ENCODE peak calls at places on chromosomes 16 and 17, in seven cellular contexts. One of them, this sample, is unnamed. For H3K4me1 and H3K9me3, the result is how much of the 10 kb centered on the place peaks cover.

GRCh38 chr17:75506888-75507287 is 8.4 kb downstream of the CASKIN2 start:
- DNase-seq in MM.1S: no peak
- DNase-seq in left lung: no peak
- DNase-seq in ascending aorta: no peak
- DNase-seq in mammary epithelial cell: no peak
- DNase-seq in CD8-positive, alpha-beta memory T cell: no peak
- DNase-seq in naive thymus-derived CD4-positive, alpha-beta T cell: no peak
- DNase-seq in this sample: no peak

GRCh38 chr17:41063449-41063848 is 2.2 kb downstream of the KRTAP2-4 start:
- DNase-seq in MM.1S: no peak
- DNase-seq in left lung: no peak
- DNase-seq in ascending aorta: no peak
- DNase-seq in mammary epithelial cell: no peak
- DNase-seq in CD8-positive, alpha-beta memory T cell: no peak
- DNase-seq in naive thymus-derived CD4-positive, alpha-beta T cell: no peak
- DNase-seq in this sample: no peak

GRCh38 chr16:29665294-29666077 is 2.4 kb downstream of the SPN start:
- DNase-seq in MM.1S: no peak
- DNase-seq in left lung: no peak
- DNase-seq in ascending aorta: no peak
- DNase-seq in mammary epithelial cell: no peak
- DNase-seq in CD8-positive, alpha-beta memory T cell: peak
- DNase-seq in naive thymus-derived CD4-positive, alpha-beta T cell: peak
- DNase-seq in this sample: no peak

GRCh38 chr17:33046361-33047255 is 55.0 kb downstream of the SPACA3 start:
- DNase-seq in MM.1S: no peak
- DNase-seq in left lung: no peak
- DNase-seq in ascending aorta: no peak
- DNase-seq in mammary epithelial cell: no peak
- DNase-seq in CD8-positive, alpha-beta memory T cell: no peak
- DNase-seq in naive thymus-derived CD4-positive, alpha-beta T cell: no peak
- DNase-seq in this sample: no peak

GRCh38 chr16:72873853-72874252 is 174.1 kb downstream of the ZFHX3 start:
- DNase-seq in MM.1S: no peak
- DNase-seq in left lung: no peak
- DNase-seq in ascending aorta: no peak
- DNase-seq in mammary epithelial cell: no peak
- DNase-seq in CD8-positive, alpha-beta memory T cell: no peak
- DNase-seq in naive thymus-derived CD4-positive, alpha-beta T cell: no peak
- DNase-seq in this sample: no peak

GRCh38 chr16:20192801-20193200 is 119.1 kb upstream of the GPR139 start:
- DNase-seq in MM.1S: no peak
- DNase-seq in left lung: no peak
- DNase-seq in ascending aorta: no peak
- DNase-seq in mammary epithelial cell: no peak
- DNase-seq in CD8-positive, alpha-beta memory T cell: no peak
- DNase-seq in naive thymus-derived CD4-positive, alpha-beta T cell: no peak
- DNase-seq in this sample: no peak

GRCh38 chr16:87780385-87780989 is 14.7 kb upstream of the KLHDC4 start:
- DNase-seq in MM.1S: peak
- DNase-seq in left lung: peak
- DNase-seq in ascending aorta: no peak
- DNase-seq in mammary epithelial cell: peak
- DNase-seq in CD8-positive, alpha-beta memory T cell: peak
- DNase-seq in naive thymus-derived CD4-positive, alpha-beta T cell: peak
- DNase-seq in this sample: no peak

GRCh38 chr16:4052801-4053662 is 63.2 kb downstream of the ADCY9 start:
- DNase-seq in MM.1S: no peak
- DNase-seq in left lung: peak
- DNase-seq in ascending aorta: no peak
- DNase-seq in mammary epithelial cell: peak
- DNase-seq in CD8-positive, alpha-beta memory T cell: no peak
- DNase-seq in naive thymus-derived CD4-positive, alpha-beta T cell: no peak
- DNase-seq in this sample: peak

GRCh38 chr16:50414152-50414551 is 45.4 kb upstream of the BRD7 start:
- DNase-seq in MM.1S: no peak
- DNase-seq in left lung: no peak
- DNase-seq in ascending aorta: no peak
- DNase-seq in mammary epithelial cell: no peak
- DNase-seq in CD8-positive, alpha-beta memory T cell: no peak
- DNase-seq in naive thymus-derived CD4-positive, alpha-beta T cell: no peak
- DNase-seq in this sample: no peak

GRCh38 chr16:67459066-67459857 is 21.7 kb downstream of the ATP6V0D1 start:
- DNase-seq in MM.1S: no peak
- DNase-seq in left lung: peak
- DNase-seq in ascending aorta: peak
- DNase-seq in mammary epithelial cell: no peak
- DNase-seq in CD8-positive, alpha-beta memory T cell: no peak
- DNase-seq in naive thymus-derived CD4-positive, alpha-beta T cell: no peak
- DNase-seq in this sample: no peak

GRCh38 chr16:10309271-10309932 is 76.5 kb upstream of the ATF7IP2 start:
- DNase-seq in MM.1S: no peak
- DNase-seq in left lung: no peak
- DNase-seq in ascending aorta: no peak
- DNase-seq in mammary epithelial cell: no peak
- DNase-seq in CD8-positive, alpha-beta memory T cell: no peak
- DNase-seq in naive thymus-derived CD4-positive, alpha-beta T cell: no peak
- DNase-seq in this sample: no peak

GRCh38 chr17:72090108-72090507 is 30.7 kb upstream of the SOX9 start:
- DNase-seq in MM.1S: no peak
- DNase-seq in left lung: no peak
- DNase-seq in ascending aorta: no peak
- DNase-seq in mammary epithelial cell: no peak
- DNase-seq in CD8-positive, alpha-beta memory T cell: no peak
- DNase-seq in naive thymus-derived CD4-positive, alpha-beta T cell: no peak
- DNase-seq in this sample: no peak

GRCh38 chr16:57572978-57573733 is 30.7 kb downstream of the ADGRG5 start:
- DNase-seq in MM.1S: no peak
- DNase-seq in left lung: no peak
- DNase-seq in ascending aorta: no peak
- DNase-seq in mammary epithelial cell: no peak
- DNase-seq in CD8-positive, alpha-beta memory T cell: no peak
- DNase-seq in naive thymus-derived CD4-positive, alpha-beta T cell: no peak
- DNase-seq in this sample: no peak

GRCh38 chr17:67335245-67335835 is 31.0 kb downstream of the PSMD12 start:
- DNase-seq in MM.1S: no peak
- DNase-seq in left lung: no peak
- DNase-seq in ascending aorta: no peak
- DNase-seq in mammary epithelial cell: no peak
- DNase-seq in CD8-positive, alpha-beta memory T cell: no peak
- DNase-seq in naive thymus-derived CD4-positive, alpha-beta T cell: no peak
- DNase-seq in this sample: no peak

GRCh38 chr17:2302740-2303277 is 776 bp downstream of the SMG6 start:
- DNase-seq in MM.1S: peak
- DNase-seq in left lung: no peak
- DNase-seq in ascending aorta: no peak
- DNase-seq in mammary epithelial cell: no peak
- DNase-seq in CD8-positive, alpha-beta memory T cell: no peak
- DNase-seq in naive thymus-derived CD4-positive, alpha-beta T cell: no peak
- DNase-seq in this sample: peak

GRCh38 chr16:11029948-11030347 is 85.6 kb downstream of the CLEC16A start:
- DNase-seq in MM.1S: no peak
- DNase-seq in left lung: no peak
- DNase-seq in ascending aorta: no peak
- DNase-seq in mammary epithelial cell: no peak
- DNase-seq in CD8-positive, alpha-beta memory T cell: no peak
- DNase-seq in naive thymus-derived CD4-positive, alpha-beta T cell: no peak
- DNase-seq in this sample: no peak

GRCh38 chr17:79800325-79801155 is 3.7 kb upstream of the CBX8 start:
- DNase-seq in MM.1S: no peak
- DNase-seq in left lung: no peak
- DNase-seq in ascending aorta: no peak
- DNase-seq in mammary epithelial cell: peak
- DNase-seq in CD8-positive, alpha-beta memory T cell: peak
- DNase-seq in naive thymus-derived CD4-positive, alpha-beta T cell: peak
- DNase-seq in this sample: peak

GRCh38 chr16:79949417-79949816 is 348.9 kb upstream of the MAF start:
- DNase-seq in MM.1S: peak
- DNase-seq in left lung: no peak
- DNase-seq in ascending aorta: no peak
- DNase-seq in mammary epithelial cell: no peak
- DNase-seq in CD8-positive, alpha-beta memory T cell: no peak
- DNase-seq in naive thymus-derived CD4-positive, alpha-beta T cell: no peak
- DNase-seq in this sample: no peak

GRCh38 chr16:79954920-79955705 is 354.6 kb upstream of the MAF start:
- DNase-seq in MM.1S: no peak
- DNase-seq in left lung: no peak
- DNase-seq in ascending aorta: no peak
- DNase-seq in mammary epithelial cell: no peak
- DNase-seq in CD8-positive, alpha-beta memory T cell: no peak
- DNase-seq in naive thymus-derived CD4-positive, alpha-beta T cell: no peak
- DNase-seq in this sample: no peak

GRCh38 chr16:79947771-79948170 is 347.2 kb upstream of the MAF start:
- DNase-seq in MM.1S: peak
- DNase-seq in left lung: no peak
- DNase-seq in ascending aorta: no peak
- DNase-seq in mammary epithelial cell: no peak
- DNase-seq in CD8-positive, alpha-beta memory T cell: no peak
- DNase-seq in naive thymus-derived CD4-positive, alpha-beta T cell: no peak
- DNase-seq in this sample: no peak

GRCh38 chr16:79950932-79951719 is 350.6 kb upstream of the MAF start:
- DNase-seq in MM.1S: no peak
- DNase-seq in left lung: no peak
- DNase-seq in ascending aorta: no peak
- DNase-seq in mammary epithelial cell: no peak
- DNase-seq in CD8-positive, alpha-beta memory T cell: no peak
- DNase-seq in naive thymus-derived CD4-positive, alpha-beta T cell: no peak
- DNase-seq in this sample: no peak
- H3K4me3 ChIP-seq in MM.1S: no peak
- H3K4me3 ChIP-seq in left lung: no peak
- H3K4me3 ChIP-seq in ascending aorta: no peak
- H3K4me3 ChIP-seq in mammary epithelial cell: no peak
- H3K4me3 ChIP-seq in CD8-positive, alpha-beta memory T cell: no peak
- H3K4me3 ChIP-seq in naive thymus-derived CD4-positive, alpha-beta T cell: no peak
- H3K4me3 ChIP-seq in this sample: no peak

GRCh38 chr16:1048442-1049112 is 24.0 kb upstream of the SSTR5 start:
- DNase-seq in MM.1S: no peak
- DNase-seq in left lung: no peak
- DNase-seq in ascending aorta: no peak
- DNase-seq in mammary epithelial cell: no peak
- DNase-seq in CD8-positive, alpha-beta memory T cell: no peak
- DNase-seq in naive thymus-derived CD4-positive, alpha-beta T cell: no peak
- DNase-seq in this sample: peak

GRCh38 chr16:1047801-1048200 is 24.7 kb upstream of the SSTR5 start:
- DNase-seq in MM.1S: no peak
- DNase-seq in left lung: no peak
- DNase-seq in ascending aorta: no peak
- DNase-seq in mammary epithelial cell: no peak
- DNase-seq in CD8-positive, alpha-beta memory T cell: no peak
- DNase-seq in naive thymus-derived CD4-positive, alpha-beta T cell: no peak
- DNase-seq in this sample: no peak

GRCh38 chr16:1046271-1046955 is 26.1 kb upstream of the SSTR5 start:
- DNase-seq in MM.1S: no peak
- DNase-seq in left lung: no peak
- DNase-seq in ascending aorta: no peak
- DNase-seq in mammary epithelial cell: no peak
- DNase-seq in CD8-positive, alpha-beta memory T cell: no peak
- DNase-seq in naive thymus-derived CD4-positive, alpha-beta T cell: no peak
- DNase-seq in this sample: no peak

GRCh38 chr16:1045363-1046270 is 26.9 kb upstream of the SSTR5 start:
- DNase-seq in MM.1S: no peak
- DNase-seq in left lung: no peak
- DNase-seq in ascending aorta: no peak
- DNase-seq in mammary epithelial cell: no peak
- DNase-seq in CD8-positive, alpha-beta memory T cell: no peak
- DNase-seq in naive thymus-derived CD4-positive, alpha-beta T cell: no peak
- DNase-seq in this sample: no peak

GRCh38 chr16:1047123-1047522 is 25.4 kb upstream of the SSTR5 start:
- DNase-seq in MM.1S: no peak
- DNase-seq in left lung: no peak
- DNase-seq in ascending aorta: no peak
- DNase-seq in mammary epithelial cell: no peak
- DNase-seq in CD8-positive, alpha-beta memory T cell: no peak
- DNase-seq in naive thymus-derived CD4-positive, alpha-beta T cell: no peak
- DNase-seq in this sample: no peak
- H3K4me1 ChIP-seq in MM.1S: under half
- H3K4me1 ChIP-seq in left lung: under half
- H3K4me1 ChIP-seq in ascending aorta: under half
- H3K4me1 ChIP-seq in mammary epithelial cell: under half
- H3K4me1 ChIP-seq in CD8-positive, alpha-beta memory T cell: under half
- H3K4me1 ChIP-seq in naive thymus-derived CD4-positive, alpha-beta T cell: under half
- H3K4me1 ChIP-seq in this sample: under half

GRCh38 chr17:5099271-5099670 is 12.4 kb downstream of the ZNF232 start:
- DNase-seq in MM.1S: no peak
- DNase-seq in left lung: no peak
- DNase-seq in ascending aorta: no peak
- DNase-seq in mammary epithelial cell: no peak
- DNase-seq in CD8-positive, alpha-beta memory T cell: no peak
- DNase-seq in naive thymus-derived CD4-positive, alpha-beta T cell: no peak
- DNase-seq in this sample: no peak
- H3K9me3 ChIP-seq in MM.1S: under half
- H3K9me3 ChIP-seq in left lung: under half
- H3K9me3 ChIP-seq in ascending aorta: under half
- H3K9me3 ChIP-seq in mammary epithelial cell: under half
- H3K9me3 ChIP-seq in CD8-positive, alpha-beta memory T cell: under half
- H3K9me3 ChIP-seq in naive thymus-derived CD4-positive, alpha-beta T cell: under half
- H3K9me3 ChIP-seq in this sample: under half

DNA sequence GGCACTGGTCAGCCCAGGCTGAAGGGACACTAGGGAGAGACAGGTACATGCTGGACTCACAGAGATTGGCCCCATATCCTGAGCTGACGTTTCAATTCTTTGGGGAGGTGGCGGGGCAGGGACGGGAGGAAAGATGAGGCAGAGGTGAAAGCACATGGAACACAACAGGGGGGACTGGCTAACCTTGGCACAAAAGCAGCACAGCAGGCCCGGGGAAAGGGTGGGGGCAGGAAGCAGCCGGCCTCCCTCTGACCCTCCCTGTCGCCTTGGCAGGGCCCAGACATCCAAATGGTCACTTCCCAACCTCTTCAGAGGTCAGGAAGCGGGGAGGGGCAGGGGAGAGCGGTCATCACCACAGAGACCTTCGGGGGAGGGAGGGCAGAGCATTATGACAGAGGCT is 6.6 kb downstream of the VAT1 start:
- DNase-seq in MM.1S: no peak
- DNase-seq in left lung: no peak
- DNase-seq in ascending aorta: peak
- DNase-seq in mammary epithelial cell: no peak
- DNase-seq in CD8-positive, alpha-beta memory T cell: no peak
- DNase-seq in naive thymus-derived CD4-positive, alpha-beta T cell: no peak
- DNase-seq in this sample: no peak
- H3K4me3 ChIP-seq in MM.1S: no peak
- H3K4me3 ChIP-seq in left lung: no peak
- H3K4me3 ChIP-seq in ascending aorta: no peak
- H3K4me3 ChIP-seq in mammary epithelial cell: no peak
- H3K4me3 ChIP-seq in CD8-positive, alpha-beta memory T cell: no peak
- H3K4me3 ChIP-seq in naive thymus-derived CD4-positive, alpha-beta T cell: no peak
- H3K4me3 ChIP-seq in this sample: no peak

DNA sequence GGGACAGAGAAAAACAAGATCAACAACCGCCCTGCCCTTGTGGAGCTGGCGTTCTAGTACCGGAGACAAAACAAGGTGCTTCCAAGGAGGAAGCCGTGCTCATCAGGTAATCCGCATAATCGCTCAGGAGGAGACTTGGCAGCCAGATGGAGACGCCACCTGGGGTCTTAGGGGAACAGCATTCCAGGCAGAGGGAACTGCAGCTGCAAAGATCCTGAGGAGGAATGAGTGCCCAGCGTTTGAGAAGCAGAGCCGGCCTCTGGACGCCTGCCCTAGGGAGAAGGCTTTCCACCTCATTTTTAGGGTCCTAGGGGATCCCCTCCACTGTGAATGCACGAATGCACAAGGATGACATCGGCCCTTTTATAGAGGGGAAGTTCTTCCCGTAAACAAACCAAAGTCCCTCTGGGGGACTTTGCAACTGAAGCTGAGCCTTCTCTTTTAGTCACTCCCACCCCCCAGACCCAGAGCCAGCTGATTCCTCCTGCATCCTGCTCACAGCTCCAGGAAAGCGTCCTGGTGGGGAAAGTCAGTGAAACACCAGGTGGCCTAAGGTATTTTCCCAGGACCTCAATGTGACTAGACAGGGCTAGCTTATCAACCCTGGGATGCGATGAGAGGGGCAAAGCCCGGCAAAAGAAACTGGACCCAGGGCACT is 13.2 kb upstream of the MPRIP start:
- DNase-seq in MM.1S: no peak
- DNase-seq in left lung: no peak
- DNase-seq in ascending aorta: no peak
- DNase-seq in mammary epithelial cell: no peak
- DNase-seq in CD8-positive, alpha-beta memory T cell: no peak
- DNase-seq in naive thymus-derived CD4-positive, alpha-beta T cell: no peak
- DNase-seq in this sample: no peak
- H3K4me1 ChIP-seq in MM.1S: under half
- H3K4me1 ChIP-seq in left lung: under half
- H3K4me1 ChIP-seq in ascending aorta: under half
- H3K4me1 ChIP-seq in mammary epithelial cell: under half
- H3K4me1 ChIP-seq in CD8-positive, alpha-beta memory T cell: under half
- H3K4me1 ChIP-seq in naive thymus-derived CD4-positive, alpha-beta T cell: under half
- H3K4me1 ChIP-seq in this sample: under half